ENCODE peak calls at places on chromosome 1, in five cellular contexts. I, O, E, R and S are unnamed samples. For H3K9me3 and H3K4me1, the result is how much of the 10 kb centered on the place peaks cover.

GRCh38 chr1:108831225-108831624 is 25.7 kb downstream of the AKNAD1 start:
- DNase-seq in I (no peak), O (no peak), E (no peak), R (no peak), S (no peak)

GRCh38 chr1:229132706-229133105 is 138.2 kb upstream of the RAB4A start:
- DNase-seq in I (no peak), O (no peak), E (no peak), R (no peak), S (no peak)

GRCh38 chr1:151047591-151047924 is at the start of gene C1orf56:
- DNase-seq in I (peak), O (peak), E (peak), R (no peak), S (peak)

GRCh38 chr1:39566441-39567137 is 10.0 kb downstream of the PABPC4 start:
- DNase-seq in I (no peak), O (no peak), E (no peak), R (no peak), S (no peak)

GRCh38 chr1:42529724-42530161 is 66.7 kb downstream of the CCDC30 start:
- DNase-seq in I (no peak), O (no peak), E (no peak), R (no peak), S (no peak)

GRCh38 chr1:89206361-89206760 is 7.6 kb upstream of the GBP4 start:
- DNase-seq in I (no peak), O (no peak), E (no peak), R (no peak), S (no peak)

GRCh38 chr1:205507896-205508714 is 3.6 kb downstream of the CDK18 start:
- DNase-seq in I (no peak), O (no peak), E (no peak), R (no peak), S (no peak)

GRCh38 chr1:203870256-203870655 is 8.9 kb downstream of the SNRPE start:
- DNase-seq in I (no peak), O (no peak), E (no peak), R (no peak), S (no peak)

GRCh38 chr1:183070923-183071618 is 47.9 kb downstream of the LAMC1 start:
- DNase-seq in I (no peak), O (no peak), E (no peak), R (no peak), S (no peak)

GRCh38 chr1:212752256-212752933 is 39.2 kb downstream of the NSL1 start:
- DNase-seq in I (no peak), O (no peak), E (no peak), R (no peak), S (no peak)

GRCh38 chr1:184684285-184685077 is 70.2 kb downstream of the EDEM3 start:
- DNase-seq in I (peak), O (peak), E (no peak), R (no peak), S (no peak)

GRCh38 chr1:41053324-41053723 is 31.8 kb upstream of the SLFNL1 start:
- DNase-seq in I (no peak), O (no peak), E (no peak), R (no peak), S (no peak)

GRCh38 chr1:207805841-207806421 is 54.1 kb downstream of the CD46 start:
- DNase-seq in I (peak), O (peak), E (no peak), R (no peak), S (peak)

GRCh38 chr1:112626887-112627286 is 7.3 kb downstream of the CAPZA1 start:
- DNase-seq in I (no peak), O (no peak), E (no peak), R (no peak), S (no peak)

GRCh38 chr1:112625696-112626095 is 6.1 kb downstream of the CAPZA1 start:
- DNase-seq in I (no peak), O (peak), E (no peak), R (no peak), S (no peak)

GRCh38 chr1:112628516-112628915 is 8.9 kb downstream of the CAPZA1 start:
- DNase-seq in I (no peak), O (no peak), E (no peak), R (no peak), S (no peak)

GRCh38 chr1:112629256-112629655 is 9.6 kb downstream of the CAPZA1 start:
- DNase-seq in I (no peak), O (no peak), E (no peak), R (no peak), S (no peak)

GRCh38 chr1:112626193-112626592 is 6.6 kb downstream of the CAPZA1 start:
- DNase-seq in I (no peak), O (no peak), E (no peak), R (no peak), S (no peak)
- H3K27ac ChIP-seq in I (no peak), O (no peak), E (no peak), R (no peak), S (peak)

DNA sequence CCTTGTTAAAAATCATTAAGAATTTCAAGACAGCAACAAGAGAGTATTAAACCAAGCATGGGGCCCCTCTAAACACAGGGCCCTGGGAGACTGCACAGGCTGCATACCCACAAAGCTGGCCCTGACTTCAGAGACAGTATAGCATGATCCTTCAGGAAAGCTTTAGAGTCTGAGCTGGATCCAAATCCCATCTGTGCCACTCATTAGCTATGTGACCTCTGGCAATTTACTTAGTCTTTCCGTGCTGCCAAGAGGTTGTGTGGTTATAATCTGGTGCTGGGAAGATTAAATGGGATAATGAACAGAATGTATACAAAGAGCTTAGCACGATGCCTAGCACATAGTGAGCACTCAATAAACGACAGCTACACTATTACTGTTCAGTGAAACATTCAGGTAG is 4.0 kb downstream of the PHC2 start:
- DNase-seq in I (no peak), O (no peak), E (no peak), R (no peak), S (no peak)
- H3K9me3 ChIP-seq in I (under half), O (under half), E (under half), R (under half), S (under half)

DNA sequence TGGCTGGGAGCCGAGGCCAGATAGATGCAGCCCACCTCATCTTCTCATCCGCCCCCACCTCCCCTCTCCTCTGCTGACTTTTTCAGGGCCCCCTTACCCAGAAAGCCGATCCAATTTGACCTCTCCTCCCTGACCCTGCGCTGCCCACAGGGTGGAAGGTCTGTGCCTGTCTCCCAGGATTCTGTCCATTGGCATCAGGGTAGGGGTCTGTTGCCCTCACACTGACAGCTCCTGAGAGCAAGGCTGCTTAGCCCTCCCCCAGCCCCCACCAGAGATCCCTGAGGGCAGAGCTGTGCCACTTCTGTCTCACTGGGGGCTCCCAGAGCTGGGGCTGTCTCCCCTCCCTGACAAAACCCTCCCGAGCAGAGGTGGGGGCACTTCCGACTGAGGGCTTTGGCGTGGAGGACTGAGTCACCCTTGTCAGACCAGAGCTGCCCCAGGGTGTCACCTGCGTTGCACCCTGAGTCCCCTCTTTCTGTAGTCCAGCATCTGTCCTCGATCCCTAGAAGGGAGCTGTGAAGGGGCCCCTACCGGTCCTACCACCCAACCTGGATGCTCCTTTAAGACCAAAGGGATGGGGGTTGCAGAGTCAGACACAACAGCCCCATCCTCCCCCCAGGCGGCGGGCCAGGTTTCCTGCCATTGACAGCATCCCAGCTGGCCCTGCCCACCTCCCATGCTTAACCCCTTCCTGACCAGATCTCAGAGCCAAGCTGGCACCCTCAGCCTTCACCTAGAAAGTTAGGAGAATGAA is 2.4 kb upstream of the FAM110D start:
- DNase-seq in I (no peak), O (peak), E (peak), R (no peak), S (no peak)
- H3K4me1 ChIP-seq in I (under half), O (under half), E (under half), R (under half), S (under half)

GRCh38 chr1:119086830-119087229 is 53.6 kb downstream of the WARS2 start:
- DNase-seq in I (no peak), O (no peak), E (no peak), R (no peak), S (no peak)
- H3K27ac ChIP-seq in I (no peak), O (no peak), E (no peak), R (no peak), S (no peak)

DNA sequence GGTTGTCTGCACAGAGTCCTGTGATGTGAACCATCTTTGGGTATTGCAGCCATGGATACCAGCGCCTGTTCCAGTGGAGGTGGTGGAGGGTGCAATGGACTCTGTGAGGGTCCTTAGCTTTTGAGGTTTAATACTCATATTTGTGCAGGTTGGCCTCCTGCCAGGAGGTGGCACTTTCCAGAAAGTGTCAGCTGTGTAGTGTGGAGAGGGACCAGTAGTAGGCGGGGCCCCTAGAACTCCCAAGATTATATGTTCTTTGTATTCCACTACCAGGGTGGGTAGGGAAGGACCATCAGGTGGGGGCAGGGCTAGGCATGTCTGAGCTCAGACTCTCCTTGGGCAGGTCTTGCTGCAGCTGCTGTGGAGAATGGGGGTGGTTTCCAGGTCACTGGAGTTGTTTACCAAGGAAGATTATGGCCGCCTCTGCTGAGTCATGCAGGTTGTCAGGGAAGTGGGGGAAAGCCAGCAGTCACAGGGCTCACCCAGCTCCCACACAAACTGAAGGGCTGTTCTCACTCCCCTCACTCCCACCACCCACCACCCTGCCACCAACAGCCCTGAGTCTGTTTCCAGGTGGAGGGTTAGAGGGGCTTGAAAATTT is 31.2 kb upstream of the ZNF678 start:
- DNase-seq in I (peak), O (no peak), E (no peak), R (no peak), S (no peak)
- H3K9me3 ChIP-seq in I (under half), O (half or more), E (under half), R (under half), S (under half)